ENCODE peak calls at places on chromosomes 1 and 21, in eight cellular contexts. P, F, Y, A, E, O, N and Q are unnamed samples.

GRCh38 chr1:37862330-37862729 is 2.9 kb upstream of the MTF1 start:
- DNase-seq in A (no peak), F (no peak), Y (no peak), P (no peak), N (no peak), E (no peak), O (peak; percentile 44), Q (no peak)

GRCh38 chr1:100213141-100213540 is 35.1 kb upstream of the LRRC39 start:
- DNase-seq in P (no peak), Y (no peak), N (no peak), E (no peak), O (no peak), A (no peak), F (no peak), Q (no peak)

GRCh38 chr1:31605908-31606427 is 11.5 kb upstream of the HCRTR1 start:
- DNase-seq in N (no peak), F (peak; percentile 61), Y (peak; percentile 45), E (no peak), O (peak; percentile 92), P (no peak), A (no peak), Q (no peak)

GRCh38 chr1:10267319-10267718 is 56.9 kb downstream of the KIF1B start:
- DNase-seq in A (no peak), E (no peak), P (no peak), N (no peak), F (no peak), O (peak; percentile 67), Y (no peak), Q (no peak)

GRCh38 chr1:39573736-39574624 is 2.6 kb downstream of the PABPC4 start:
- DNase-seq in F (peak; percentile 71), E (no peak), N (no peak), O (peak; percentile 47), Y (no peak), A (no peak), P (no peak), Q (peak; percentile 41)

GRCh38 chr1:11499825-11500331 is 20.9 kb downstream of the DISP3 start:
- DNase-seq in P (no peak), A (no peak), F (no peak), N (peak; percentile 35), Y (no peak), O (no peak), E (no peak), Q (no peak)

GRCh38 chr1:31798433-31799195 is 17.2 kb downstream of the SPOCD1 start:
- DNase-seq in N (peak; percentile 65), A (no peak), E (peak; percentile 21), O (peak; percentile 95), P (no peak), F (peak; percentile 73), Y (peak; percentile 24), Q (no peak)

GRCh38 chr21:46065993-46066842 is 31.7 kb upstream of the COL6A2 start:
- DNase-seq in Y (no peak), P (no peak), O (no peak), F (peak; percentile 35), E (no peak), N (peak; percentile 67), A (no peak), Q (peak; percentile 74)

GRCh38 chr1:49229555-49229954 is 452.9 kb upstream of the BEND5 start:
- DNase-seq in N (no peak), E (no peak), P (no peak), F (no peak), Y (no peak), O (no peak), A (no peak), Q (no peak)

GRCh38 chr1:43271186-43272118 is 1.7 kb downstream of the TMEM125 start:
- DNase-seq in Y (no peak), A (no peak), E (no peak), O (peak; percentile 8), N (peak; percentile 40), F (no peak), P (no peak), Q (no peak)

GRCh38 chr1:78176448-78176847 is 130.7 kb downstream of the GIPC2 start:
- DNase-seq in P (no peak), E (peak; percentile 8), F (peak; percentile 75), A (peak; percentile 69), N (no peak), O (peak; percentile 94), Y (no peak), Q (no peak)

GRCh38 chr1:246164764-246165163 is 342.3 kb downstream of the SMYD3 start:
- DNase-seq in P (no peak), O (no peak), F (no peak), A (no peak), Y (no peak), E (no peak), N (no peak), Q (no peak)